ENCODE peak calls at places on chromosomes 6 and 20, in seven cellular contexts. One of them, this sample, is unnamed.

GRCh38 chr20:64086801-64087200 is 2.6 kb upstream of the LKAAEAR1 start:
- DNase-seq in hepatocyte: no peak
- DNase-seq in colonic mucosa: no peak
- DNase-seq in tibial artery: no peak
- DNase-seq in pancreas: no peak
- DNase-seq in K562: no peak
- DNase-seq in heart right ventricle: no peak
- DNase-seq in this sample: no peak

GRCh38 chr6:137211910-137212309 is 7.3 kb downstream of the IFNGR1 start:
- DNase-seq in tibial artery: no peak
- DNase-seq in heart right ventricle: no peak
- DNase-seq in colonic mucosa: no peak
- DNase-seq in K562: no peak
- DNase-seq in pancreas: no peak
- DNase-seq in hepatocyte: no peak
- DNase-seq in this sample: no peak

GRCh38 chr20:49979030-49979832 is 3.5 kb upstream of the SNAI1 start:
- DNase-seq in pancreas: peak; percentile 55
- DNase-seq in K562: peak; percentile 87
- DNase-seq in tibial artery: peak; percentile 68
- DNase-seq in colonic mucosa: peak; percentile 57
- DNase-seq in hepatocyte: peak; percentile 70
- DNase-seq in heart right ventricle: peak; percentile 65
- DNase-seq in this sample: peak; percentile 91

GRCh38 chr20:40562031-40562430 is 127.0 kb downstream of the MAFB start:
- DNase-seq in colonic mucosa: peak; percentile 48
- DNase-seq in hepatocyte: peak; percentile 21
- DNase-seq in pancreas: no peak
- DNase-seq in K562: no peak
- DNase-seq in tibial artery: no peak
- DNase-seq in heart right ventricle: no peak
- DNase-seq in this sample: no peak

GRCh38 chr6:168968228-168968627 is 285.4 kb downstream of the THBS2 start:
- DNase-seq in colonic mucosa: peak; percentile 23
- DNase-seq in hepatocyte: peak; percentile 29
- DNase-seq in K562: peak; percentile 17
- DNase-seq in pancreas: peak; percentile 18
- DNase-seq in tibial artery: no peak
- DNase-seq in heart right ventricle: no peak
- DNase-seq in this sample: peak; percentile 97

GRCh38 chr6:5781966-5782556 is 224.7 kb downstream of the NRN1 start:
- DNase-seq in tibial artery: no peak
- DNase-seq in K562: no peak
- DNase-seq in heart right ventricle: no peak
- DNase-seq in colonic mucosa: no peak
- DNase-seq in pancreas: no peak
- DNase-seq in hepatocyte: no peak
- DNase-seq in this sample: peak; percentile 23

GRCh38 chr6:165010556-165011535 is 298.6 kb downstream of the C6orf118 start:
- DNase-seq in K562: no peak
- DNase-seq in tibial artery: no peak
- DNase-seq in hepatocyte: peak; percentile 31
- DNase-seq in heart right ventricle: no peak
- DNase-seq in colonic mucosa: no peak
- DNase-seq in pancreas: no peak
- DNase-seq in this sample: no peak

GRCh38 chr6:79609225-79609595 is 21.9 kb upstream of the SH3BGRL2 start:
- DNase-seq in heart right ventricle: no peak
- DNase-seq in tibial artery: no peak
- DNase-seq in hepatocyte: no peak
- DNase-seq in colonic mucosa: no peak
- DNase-seq in pancreas: no peak
- DNase-seq in K562: no peak
- DNase-seq in this sample: no peak

GRCh38 chr6:34583461-34583860 is 27.3 kb upstream of the SPDEF start:
- DNase-seq in K562: peak; percentile 52
- DNase-seq in hepatocyte: no peak
- DNase-seq in tibial artery: peak; percentile 54
- DNase-seq in pancreas: no peak
- DNase-seq in colonic mucosa: no peak
- DNase-seq in heart right ventricle: no peak
- DNase-seq in this sample: no peak

GRCh38 chr6:43773050-43773956 is 3.3 kb downstream of the VEGFA start:
- DNase-seq in pancreas: peak; percentile 74
- DNase-seq in K562: peak; percentile 81
- DNase-seq in hepatocyte: peak; percentile 71
- DNase-seq in heart right ventricle: peak; percentile 54
- DNase-seq in colonic mucosa: peak; percentile 86
- DNase-seq in tibial artery: no peak
- DNase-seq in this sample: peak; percentile 72

GRCh38 chr6:17042422-17043147 is 59.3 kb upstream of the STMND1 start:
- DNase-seq in heart right ventricle: no peak
- DNase-seq in tibial artery: no peak
- DNase-seq in hepatocyte: peak; percentile 84
- DNase-seq in pancreas: peak; percentile 48
- DNase-seq in colonic mucosa: peak; percentile 78
- DNase-seq in K562: no peak
- DNase-seq in this sample: no peak

GRCh38 chr20:22560817-22561216 is 23.6 kb downstream of the FOXA2 start:
- DNase-seq in K562: no peak
- DNase-seq in hepatocyte: no peak
- DNase-seq in heart right ventricle: no peak
- DNase-seq in pancreas: no peak
- DNase-seq in tibial artery: no peak
- DNase-seq in colonic mucosa: no peak
- DNase-seq in this sample: peak; percentile 89

GRCh38 chr20:45909817-45910669 is 1.9 kb downstream of the PLTP start:
- DNase-seq in tibial artery: no peak
- DNase-seq in heart right ventricle: no peak
- DNase-seq in K562: no peak
- DNase-seq in pancreas: no peak
- DNase-seq in hepatocyte: no peak
- DNase-seq in colonic mucosa: no peak
- DNase-seq in this sample: no peak
- H3K27ac ChIP-seq in tibial artery: no peak overlapping the region
- H3K27ac ChIP-seq in heart right ventricle: peak overlapping the region; percentile 15
- H3K27ac ChIP-seq in K562: peak overlapping the region; percentile 85
- H3K27ac ChIP-seq in pancreas: no peak overlapping the region
- H3K27ac ChIP-seq in hepatocyte: peak overlapping the region; percentile 11
- H3K27ac ChIP-seq in colonic mucosa: no peak overlapping the region
- H3K27ac ChIP-seq in this sample: no peak overlapping the region

GRCh38 chr6:166620478-166621113 is 6.5 kb downstream of the RPS6KA2 start:
- DNase-seq in heart right ventricle: no peak
- DNase-seq in hepatocyte: no peak
- DNase-seq in colonic mucosa: no peak
- DNase-seq in tibial artery: no peak
- DNase-seq in K562: no peak
- DNase-seq in pancreas: no peak
- DNase-seq in this sample: no peak
- H3K4me3 ChIP-seq in heart right ventricle: no peak overlapping the region
- H3K4me3 ChIP-seq in hepatocyte: no peak overlapping the region
- H3K4me3 ChIP-seq in colonic mucosa: no peak overlapping the region
- H3K4me3 ChIP-seq in tibial artery: no peak overlapping the region
- H3K4me3 ChIP-seq in K562: no peak overlapping the region
- H3K4me3 ChIP-seq in pancreas: no peak overlapping the region
- H3K4me3 ChIP-seq in this sample: no peak overlapping the region

DNA sequence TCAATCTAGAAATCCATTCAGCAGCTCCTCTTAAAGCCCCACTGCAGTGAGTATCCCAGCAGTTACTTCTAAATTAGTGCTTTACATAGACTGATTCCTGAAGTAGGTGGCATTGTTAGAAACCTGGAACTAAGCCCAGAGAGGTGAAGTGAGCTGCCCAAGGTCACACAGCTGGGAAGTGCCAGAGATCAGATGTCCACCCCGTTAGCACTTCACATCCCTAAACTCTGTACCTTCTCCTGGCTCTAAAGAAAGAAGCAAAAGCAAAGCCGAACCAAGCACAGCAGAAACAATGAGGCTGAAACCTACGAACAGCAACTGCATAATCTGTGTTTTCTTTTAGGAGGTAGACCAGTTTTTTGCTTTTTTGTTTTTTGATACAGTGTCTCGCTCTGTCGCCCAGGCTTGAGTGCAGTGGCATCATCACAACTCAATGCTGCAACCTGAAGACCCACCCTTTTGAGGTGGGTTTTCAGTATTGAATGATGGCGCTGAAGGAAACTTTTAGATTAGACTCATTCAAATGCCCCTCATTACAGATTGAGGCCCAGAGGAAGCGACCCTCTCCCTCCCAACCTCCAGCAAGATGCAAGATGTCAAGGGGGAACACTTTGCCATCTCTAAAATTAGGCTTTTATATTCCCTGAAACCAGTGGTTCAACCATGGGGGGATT is 3.2 kb upstream of the ZMYND8 start:
- DNase-seq in tibial artery: no peak
- DNase-seq in pancreas: no peak
- DNase-seq in heart right ventricle: no peak
- DNase-seq in hepatocyte: no peak
- DNase-seq in colonic mucosa: no peak
- DNase-seq in K562: no peak
- DNase-seq in this sample: no peak
- H3K27ac ChIP-seq in tibial artery: peak overlapping the region; percentile 84
- H3K27ac ChIP-seq in pancreas: peak overlapping the region; percentile 94
- H3K27ac ChIP-seq in heart right ventricle: peak overlapping the region; percentile 99
- H3K27ac ChIP-seq in hepatocyte: peak overlapping the region; percentile 100
- H3K27ac ChIP-seq in colonic mucosa: peak overlapping the region; percentile 99
- H3K27ac ChIP-seq in K562: peak overlapping the region; percentile 97
- H3K27ac ChIP-seq in this sample: peak overlapping the region; percentile 95

GRCh38 chr6:28544211-28544610 is 18.5 kb downstream of the GPX5 start:
- DNase-seq in hepatocyte: no peak
- DNase-seq in tibial artery: no peak
- DNase-seq in pancreas: no peak
- DNase-seq in heart right ventricle: no peak
- DNase-seq in K562: no peak
- DNase-seq in colonic mucosa: no peak
- DNase-seq in this sample: no peak
- H3K4me3 ChIP-seq in hepatocyte: peak overlapping the region; percentile 4
- H3K4me3 ChIP-seq in tibial artery: no peak overlapping the region
- H3K4me3 ChIP-seq in pancreas: no peak overlapping the region
- H3K4me3 ChIP-seq in heart right ventricle: no peak overlapping the region
- H3K4me3 ChIP-seq in K562: no peak overlapping the region
- H3K4me3 ChIP-seq in colonic mucosa: no peak overlapping the region
- H3K4me3 ChIP-seq in this sample: peak overlapping the region; percentile 47

DNA sequence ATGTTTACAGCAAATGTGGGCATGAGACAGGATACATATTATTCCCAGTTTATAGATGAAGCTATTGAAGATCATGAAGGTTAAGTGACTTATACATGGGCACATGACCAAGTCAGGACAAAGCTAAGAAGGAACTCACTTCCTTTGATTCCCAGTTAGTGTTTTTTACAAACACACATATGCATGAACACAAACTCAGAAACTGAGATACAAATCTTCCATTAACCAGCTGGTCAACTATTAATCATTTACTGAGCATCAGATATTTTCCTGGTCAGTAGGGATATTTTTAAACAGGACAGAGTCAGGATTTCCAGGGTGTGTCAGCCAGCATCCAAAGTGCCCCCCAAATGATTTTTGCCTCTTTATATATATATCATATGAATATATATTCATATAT is 222.2 kb downstream of the OGFRL1 start:
- DNase-seq in hepatocyte: no peak
- DNase-seq in pancreas: no peak
- DNase-seq in colonic mucosa: no peak
- DNase-seq in tibial artery: no peak
- DNase-seq in heart right ventricle: no peak
- DNase-seq in K562: no peak
- DNase-seq in this sample: no peak
- H3K27ac ChIP-seq in hepatocyte: no peak overlapping the region
- H3K27ac ChIP-seq in pancreas: no peak overlapping the region
- H3K27ac ChIP-seq in colonic mucosa: no peak overlapping the region
- H3K27ac ChIP-seq in tibial artery: no peak overlapping the region
- H3K27ac ChIP-seq in heart right ventricle: no peak overlapping the region
- H3K27ac ChIP-seq in K562: no peak overlapping the region
- H3K27ac ChIP-seq in this sample: no peak overlapping the region

GRCh38 chr6:14109411-14109826 is 8.2 kb upstream of the CD83 start:
- DNase-seq in heart right ventricle: no peak
- DNase-seq in pancreas: no peak
- DNase-seq in K562: no peak
- DNase-seq in hepatocyte: no peak
- DNase-seq in colonic mucosa: no peak
- DNase-seq in tibial artery: no peak
- DNase-seq in this sample: no peak
- H3K4me3 ChIP-seq in heart right ventricle: no peak overlapping the region
- H3K4me3 ChIP-seq in pancreas: no peak overlapping the region
- H3K4me3 ChIP-seq in K562: no peak overlapping the region
- H3K4me3 ChIP-seq in hepatocyte: no peak overlapping the region
- H3K4me3 ChIP-seq in colonic mucosa: no peak overlapping the region
- H3K4me3 ChIP-seq in tibial artery: no peak overlapping the region
- H3K4me3 ChIP-seq in this sample: no peak overlapping the region

GRCh38 chr6:118660218-118660569 is 8.8 kb upstream of the CEP85L start:
- DNase-seq in hepatocyte: peak; percentile 50
- DNase-seq in heart right ventricle: no peak
- DNase-seq in colonic mucosa: no peak
- DNase-seq in K562: peak; percentile 80
- DNase-seq in tibial artery: no peak
- DNase-seq in pancreas: no peak
- DNase-seq in this sample: peak; percentile 83
- H3K27ac ChIP-seq in hepatocyte: peak overlapping the region; percentile 59
- H3K27ac ChIP-seq in heart right ventricle: no peak overlapping the region
- H3K27ac ChIP-seq in colonic mucosa: no peak overlapping the region
- H3K27ac ChIP-seq in K562: no peak overlapping the region
- H3K27ac ChIP-seq in tibial artery: no peak overlapping the region
- H3K27ac ChIP-seq in pancreas: no peak overlapping the region
- H3K27ac ChIP-seq in this sample: no peak overlapping the region

GRCh38 chr6:149567846-149568585 is 1.8 kb downstream of the GINM1 start:
- DNase-seq in heart right ventricle: no peak
- DNase-seq in tibial artery: no peak
- DNase-seq in hepatocyte: no peak
- DNase-seq in K562: no peak
- DNase-seq in colonic mucosa: no peak
- DNase-seq in pancreas: no peak
- DNase-seq in this sample: no peak
- H3K4me3 ChIP-seq in heart right ventricle: no peak overlapping the region
- H3K4me3 ChIP-seq in tibial artery: no peak overlapping the region
- H3K4me3 ChIP-seq in hepatocyte: no peak overlapping the region
- H3K4me3 ChIP-seq in K562: no peak overlapping the region
- H3K4me3 ChIP-seq in colonic mucosa: no peak overlapping the region
- H3K4me3 ChIP-seq in pancreas: no peak overlapping the region
- H3K4me3 ChIP-seq in this sample: no peak overlapping the region

GRCh38 chr6:133990321-133990720 is 37.3 kb downstream of the TBPL1 start:
- DNase-seq in hepatocyte: no peak
- DNase-seq in pancreas: no peak
- DNase-seq in K562: no peak
- DNase-seq in heart right ventricle: no peak
- DNase-seq in colonic mucosa: no peak
- DNase-seq in tibial artery: no peak
- DNase-seq in this sample: no peak
- H3K27ac ChIP-seq in hepatocyte: no peak overlapping the region
- H3K27ac ChIP-seq in pancreas: no peak overlapping the region
- H3K27ac ChIP-seq in K562: no peak overlapping the region
- H3K27ac ChIP-seq in heart right ventricle: no peak overlapping the region
- H3K27ac ChIP-seq in colonic mucosa: no peak overlapping the region
- H3K27ac ChIP-seq in tibial artery: no peak overlapping the region
- H3K27ac ChIP-seq in this sample: no peak overlapping the region

GRCh38 chr20:35662541-35662940 is 2.2 kb downstream of the CPNE1 start:
- DNase-seq in heart right ventricle: no peak
- DNase-seq in tibial artery: no peak
- DNase-seq in pancreas: no peak
- DNase-seq in K562: no peak
- DNase-seq in colonic mucosa: no peak
- DNase-seq in hepatocyte: no peak
- DNase-seq in this sample: no peak
- H3K4me3 ChIP-seq in heart right ventricle: no peak overlapping the region
- H3K4me3 ChIP-seq in tibial artery: peak overlapping the region; percentile 67
- H3K4me3 ChIP-seq in pancreas: peak overlapping the region; percentile 0
- H3K4me3 ChIP-seq in K562: peak overlapping the region; percentile 57
- H3K4me3 ChIP-seq in colonic mucosa: no peak overlapping the region
- H3K4me3 ChIP-seq in hepatocyte: peak overlapping the region; percentile 94
- H3K4me3 ChIP-seq in this sample: peak overlapping the region; percentile 90

This sample was measured in SJCRH30.